ENCODE peak calls at places on chromosomes 11 and 22, in seven cellular contexts. Y is NCI-H187, A is kidney, X is A172, Z is EL, S is B cell, G is Calu3. R is an unnamed sample.

GRCh38 chr11:44574620-44575287 is 9.3 kb downstream of the CD82 start:
- DNase-seq in X (peak), A (no peak), Z (peak), S (peak), Y (no peak), G (peak), R (peak)

GRCh38 chr11:122101625-122102291 is 14.3 kb downstream of the BLID start:
- DNase-seq in G (no peak), S (no peak), X (peak), Y (peak), Z (peak), A (peak), R (no peak)

GRCh38 chr22:38406617-38407016 is 48.4 kb downstream of the KCNJ4 start:
- DNase-seq in X (no peak), G (no peak), Y (no peak), S (no peak), A (no peak), Z (no peak), R (no peak)

GRCh38 chr11:122758974-122759373 is 79.3 kb upstream of the CRTAM start:
- DNase-seq in Y (no peak), A (no peak), Z (peak), X (peak), S (no peak), G (no peak), R (no peak)

GRCh38 chr22:36544107-36544620 is 15.2 kb upstream of the EIF3D start:
- DNase-seq in X (peak), S (no peak), Y (no peak), A (no peak), Z (peak), G (no peak), R (peak)

GRCh38 chr22:44389926-44390925 is 77.5 kb upstream of the SHISAL1 start:
- DNase-seq in Y (no peak), X (no peak), G (no peak), Z (no peak), A (peak), S (no peak), R (no peak)

GRCh38 chr22:21448627-21449416 is 18.4 kb upstream of the TMEM191C start:
- DNase-seq in X (no peak), A (peak), Z (no peak), G (no peak), Y (no peak), S (no peak), R (no peak)

GRCh38 chr11:68325894-68326220 is 13.5 kb downstream of the LRP5 start:
- DNase-seq in Y (no peak), A (no peak), G (no peak), Z (no peak), X (no peak), S (no peak), R (no peak)

GRCh38 chr22:43819691-43820670 is 7.9 kb upstream of the EFCAB6 start:
- DNase-seq in S (no peak), X (no peak), Z (no peak), A (peak), G (no peak), Y (no peak), R (no peak)

GRCh38 chr11:15828241-15828903 is 528.0 kb downstream of the SOX6 start:
- DNase-seq in Z (no peak), X (no peak), S (no peak), Y (no peak), A (no peak), G (no peak), R (no peak)

GRCh38 chr22:40612291-40612740 is 24.2 kb downstream of the MRTFA start:
- DNase-seq in Z (no peak), Y (no peak), A (no peak), S (no peak), G (no peak), X (no peak), R (no peak)

GRCh38 chr11:132901638-132902610 is 630.4 kb downstream of the OPCML start:
- DNase-seq in Y (no peak), A (no peak), S (no peak), X (no peak), Z (no peak), G (no peak), R (no peak)

GRCh38 chr11:107719062-107719461 is 7.2 kb upstream of the SLN start:
- DNase-seq in Z (no peak), Y (no peak), G (no peak), X (no peak), S (no peak), A (no peak), R (no peak)

GRCh38 chr11:441418-442274 is at the start of gene ANO9:
- DNase-seq in X (no peak), A (peak), Z (no peak), G (peak), S (peak), Y (peak), R (no peak)

GRCh38 chr11:121892131-121892681 is 223.8 kb downstream of the BLID start:
- DNase-seq in S (no peak), X (no peak), A (no peak), G (no peak), Z (peak), Y (no peak), R (no peak)

GRCh38 chr11:11036185-11037161 is 178.6 kb upstream of the ZBED5 start:
- DNase-seq in X (peak), Y (no peak), G (peak), S (peak), A (no peak), Z (peak), R (peak)

GRCh38 chr11:70502677-70503076 is 104.3 kb downstream of the CTTN start:
- DNase-seq in S (no peak), G (no peak), Z (no peak), X (no peak), A (peak), Y (no peak), R (no peak)

GRCh38 chr22:48940988-48941902 is 886.4 kb downstream of the BRD1 start:
- DNase-seq in A (no peak), X (no peak), Y (no peak), G (no peak), S (no peak), Z (no peak), R (no peak)

GRCh38 chr22:22882033-22882717 is 5.4 kb upstream of the IGLL5 start:
- DNase-seq in G (peak), S (no peak), Z (peak), Y (no peak), A (peak), X (no peak), R (no peak)

GRCh38 chr22:20546541-20546950 is 39.1 kb downstream of the MED15 start:
- DNase-seq in X (no peak), A (no peak), Y (no peak), S (no peak), G (no peak), Z (no peak), R (no peak)

GRCh38 chr22:38740116-38740723 is 15.6 kb downstream of the SUN2 start:
- DNase-seq in Z (no peak), X (no peak), Y (no peak), A (peak), S (no peak), G (no peak), R (no peak)

GRCh38 chr11:61533401-61533800 is 24.9 kb downstream of the LRRC10B start:
- DNase-seq in Z (no peak), Y (peak), S (no peak), A (no peak), G (no peak), X (no peak), R (no peak)

GRCh38 chr22:20031732-20032406 is 11.0 kb downstream of the TANGO2 start:
- DNase-seq in Y (no peak), Z (no peak), G (no peak), X (no peak), S (no peak), A (no peak), R (no peak)

GRCh38 chr11:84142411-84142810 is 856.2 kb upstream of the CCDC90B start:
- DNase-seq in G (no peak), Y (no peak), Z (no peak), A (no peak), X (no peak), S (no peak), R (no peak)

GRCh38 chr11:995058-995751 is 41.3 kb downstream of the MUC6 start:
- DNase-seq in Y (no peak), S (no peak), G (no peak), Z (no peak), A (no peak), X (no peak), R (no peak)

GRCh38 chr22:33328789-33329296 is 270.7 kb upstream of the SYN3 start:
- DNase-seq in S (no peak), A (no peak), Z (peak), X (peak), G (peak), Y (no peak), R (peak)

GRCh38 chr11:134643519-134644042 is 231.5 kb upstream of the B3GAT1 start:
- DNase-seq in S (no peak), Z (no peak), X (no peak), Y (no peak), G (no peak), A (no peak), R (no peak)

GRCh38 chr22:37206841-37207821 is 5.1 kb downstream of the SSTR3 start:
- DNase-seq in X (no peak), Y (no peak), Z (no peak), G (no peak), A (peak), S (peak), R (no peak)

GRCh38 chr22:23608583-23608982 is 23.5 kb downstream of the DRICH1 start:
- DNase-seq in Y (no peak), Z (peak), G (no peak), A (no peak), S (no peak), X (no peak), R (no peak)

GRCh38 chr11:74749965-74750296 is 1.3 kb downstream of the RNF169 start:
- DNase-seq in Z (peak), G (no peak), S (no peak), A (no peak), X (no peak), Y (no peak), R (no peak)

GRCh38 chr22:45552017-45552411 is 49.3 kb downstream of the FBLN1 start:
- DNase-seq in Y (no peak), X (no peak), Z (no peak), G (no peak), A (peak), S (no peak), R (no peak)

R was measured in RCC 7860.